ENCODE peak calls at places on chromosome 6, in four cellular contexts. E is midbrain, H is T-cell, I is GM10248. A is an unnamed sample.

GRCh38 chr6:154791561-154792317 is 58.5 kb downstream of the SCAF8 start:
- DNase-seq in E (no peak), H (no peak), I (no peak), A (no peak)

GRCh38 chr6:77034161-77034560 is 429.1 kb downstream of the HTR1B start:
- DNase-seq in E (no peak), H (no peak), I (no peak), A (no peak)

GRCh38 chr6:42013134-42013516 is 37.2 kb upstream of the TAF8 start:
- DNase-seq in E (no peak), H (no peak), I (no peak), A (no peak)

GRCh38 chr6:99945995-99946394 is 48.0 kb downstream of the MCHR2 start:
- DNase-seq in E (no peak), H (no peak), I (no peak), A (no peak)

GRCh38 chr6:147531321-147531720 is 22.8 kb downstream of the SAMD5 start:
- DNase-seq in E (no peak), H (no peak), I (no peak), A (peak)

GRCh38 chr6:161128680-161129196 is 137.2 kb downstream of the MAP3K4 start:
- DNase-seq in E (no peak), H (no peak), I (no peak), A (no peak)

GRCh38 chr6:112282217-112282616 is 27.9 kb upstream of the LAMA4 start:
- DNase-seq in E (no peak), H (no peak), I (no peak), A (peak)

GRCh38 chr6:100099189-100100074 is 105.4 kb upstream of the MCHR2 start:
- DNase-seq in E (peak), H (no peak), I (peak), A (no peak)

GRCh38 chr6:129701721-129702455 is 8.1 kb downstream of the ARHGAP18 start:
- DNase-seq in E (no peak), H (no peak), I (no peak), A (no peak)

GRCh38 chr6:15132854-15133670 is 112.8 kb upstream of the JARID2 start:
- DNase-seq in E (no peak), H (no peak), I (no peak), A (no peak)

GRCh38 chr6:118467181-118467580 is 80.9 kb upstream of the PLN start:
- DNase-seq in E (no peak), H (no peak), I (peak), A (no peak)

GRCh38 chr6:41199427-41200246 is 1.3 kb downstream of the TREML2 start:
- DNase-seq in E (no peak), H (no peak), I (peak), A (no peak)